ENCODE peak calls at places on chromosomes 11 and 22, in five cellular contexts. D is lung; E is activated CD4-positive, alpha-beta T cell treated with anti-CD3 and anti-CD28 coated beads, Interleukin-2, amount 50 U/mL, for 48 hours; F is psoas muscle; T is upper lobe of right lung. B is an unnamed sample.

GRCh38 chr11:75303544-75304224 is 47.8 kb downstream of the ARRB1 start:
- DNase-seq in T (no peak), F (peak), D (no peak), E (no peak), B (no peak)

GRCh38 chr11:57407010-57407409 is 16.6 kb upstream of the PRG2 start:
- DNase-seq in E (no peak), D (no peak), F (no peak), T (no peak), B (no peak)

GRCh38 chr11:16262645-16262955 is 93.7 kb downstream of the SOX6 start:
- DNase-seq in F (no peak), T (no peak), E (no peak), D (no peak), B (no peak)

GRCh38 chr11:46075928-46076327 is 45.3 kb downstream of the PHF21A start:
- DNase-seq in F (no peak), E (no peak), D (no peak), T (no peak), B (no peak)

GRCh38 chr22:25853902-25854301 is 111.9 kb downstream of the MYO18B start:
- DNase-seq in D (no peak), E (no peak), F (no peak), T (no peak), B (no peak)

GRCh38 chr11:10561043-10561818 is 7.2 kb downstream of the LYVE1 start:
- DNase-seq in E (no peak), F (no peak), T (no peak), D (no peak), B (no peak)

GRCh38 chr11:13091373-13091772 is 82.3 kb downstream of the RASSF10 start:
- DNase-seq in D (no peak), E (no peak), T (no peak), F (no peak), B (no peak)

GRCh38 chr11:34619062-34619516 is 1.8 kb upstream of the EHF start:
- DNase-seq in F (no peak), D (no peak), T (no peak), E (no peak), B (no peak)

GRCh38 chr11:45486461-45486860 is 179.0 kb downstream of the CHST1 start:
- DNase-seq in F (no peak), E (no peak), D (no peak), T (no peak), B (no peak)

GRCh38 chr11:93039841-93040240 is 70.4 kb downstream of the MTNR1B start:
- DNase-seq in F (no peak), E (no peak), D (no peak), T (no peak), B (no peak)

GRCh38 chr11:123187670-123188507 is 7.2 kb downstream of the CLMP start:
- DNase-seq in F (no peak), E (no peak), D (no peak), T (no peak), B (no peak)

GRCh38 chr11:64583296-64584262 is 7.4 kb upstream of the SLC22A12 start:
- DNase-seq in F (peak), E (no peak), D (no peak), T (peak), B (peak)

B was measured in aorta.